ENCODE peak calls at places on chromosome 13, in four cellular contexts. O is CD8-positive, alpha-beta T cell; B is CD4-positive, alpha-beta T cell; F is tibial nerve. Y is an unnamed sample.

GRCh38 chr13:110307697-110308376 is 753 bp downstream of the COL4A2 start:
- DNase-seq in O (no peak), B (no peak), F (no peak), Y (no peak)

GRCh38 chr13:46339035-46339666 is 47.9 kb downstream of the RUBCNL start:
- DNase-seq in O (no peak), B (no peak), F (no peak), Y (no peak)

GRCh38 chr13:41352935-41353801 is 42.1 kb downstream of the NAA16 start:
- DNase-seq in O (peak; percentile 21), B (peak; percentile 40), F (no peak), Y (peak; percentile 48)

GRCh38 chr13:34733720-34734119 is 208.3 kb upstream of the NBEA start:
- DNase-seq in O (no peak), B (no peak), F (no peak), Y (no peak)

GRCh38 chr13:51017516-51017915 is 93.6 kb downstream of the C13orf42 start:
- DNase-seq in O (no peak), B (no peak), F (no peak), Y (no peak)

GRCh38 chr13:38213307-38213706 is 136.3 kb upstream of the UFM1 start:
- DNase-seq in O (no peak), B (no peak), F (no peak), Y (no peak)

GRCh38 chr13:45833663-45834062 is 17.9 kb downstream of the SIAH3 start:
- DNase-seq in O (no peak), B (no peak), F (no peak), Y (no peak)

GRCh38 chr13:100941811-100942361 is 267.3 kb upstream of the TMTC4 start:
- DNase-seq in O (no peak), B (no peak), F (no peak), Y (no peak)

GRCh38 chr13:53848546-53848945 is 819.9 kb downstream of the OLFM4 start:
- DNase-seq in O (no peak), B (no peak), F (no peak), Y (no peak)

GRCh38 chr13:70027551-70027950 is 80.1 kb upstream of the ATXN8OS start:
- DNase-seq in O (no peak), B (no peak), F (no peak), Y (no peak)

GRCh38 chr13:103099894-103100293 is 33.7 kb upstream of the SLC10A2 start:
- DNase-seq in O (no peak), B (no peak), F (no peak), Y (no peak)

GRCh38 chr13:99312493-99312883 is 5.3 kb upstream of the GPR183 start:
- DNase-seq in O (no peak), B (no peak), F (peak; percentile 59), Y (no peak)

GRCh38 chr13:23859904-23860303 is 29.3 kb downstream of the MIPEP start:
- DNase-seq in O (no peak), B (no peak), F (no peak), Y (no peak)

GRCh38 chr13:71625694-71626093 is 241.3 kb downstream of the DACH1 start:
- DNase-seq in O (no peak), B (no peak), F (no peak), Y (no peak)

GRCh38 chr13:19184176-19184575 is 2.6 kb upstream of the TUBA3C start:
- DNase-seq in O (no peak), B (no peak), F (no peak), Y (no peak)

GRCh38 chr13:110628952-110629701 is 13.8 kb downstream of the NAXD start:
- DNase-seq in O (no peak), B (no peak), F (no peak), Y (no peak)

GRCh38 chr13:77916481-77916880 is 2.1 kb downstream of the EDNRB start:
- DNase-seq in O (no peak), B (no peak), F (no peak), Y (no peak)

GRCh38 chr13:36175621-36176020 is 38.7 kb downstream of the SOHLH2 start:
- DNase-seq in O (no peak), B (no peak), F (no peak), Y (no peak)

GRCh38 chr13:59086147-59086546 is 1077.6 kb downstream of the DIAPH3 start:
- DNase-seq in O (no peak), B (no peak), F (no peak), Y (no peak)

GRCh38 chr13:110936519-110936918 is 21.6 kb upstream of the ANKRD10 start:
- DNase-seq in O (no peak), B (no peak), F (no peak), Y (no peak)

GRCh38 chr13:109330941-109331340 is 455.4 kb downstream of the IRS2 start:
- DNase-seq in O (no peak), B (no peak), F (no peak), Y (no peak)

GRCh38 chr13:94318418-94318817 is 161.1 kb downstream of the DCT start:
- DNase-seq in O (no peak), B (no peak), F (no peak), Y (no peak)

GRCh38 chr13:110485604-110486003 is 75.9 kb downstream of the RAB20 start:
- DNase-seq in O (no peak), B (no peak), F (no peak), Y (peak; percentile 77)

GRCh38 chr13:54536112-54536511 is 1507.5 kb downstream of the OLFM4 start:
- DNase-seq in O (no peak), B (no peak), F (no peak), Y (no peak)

GRCh38 chr13:65677906-65678305 is 1552.2 kb downstream of the PCDH9 start:
- DNase-seq in O (no peak), B (no peak), F (no peak), Y (no peak)

GRCh38 chr13:77207943-77208342 is 119.0 kb downstream of the MYCBP2 start:
- DNase-seq in O (no peak), B (no peak), F (no peak), Y (no peak)

GRCh38 chr13:21734961-21735360 is 64.1 kb downstream of the FGF9 start:
- DNase-seq in O (no peak), B (no peak), F (no peak), Y (no peak)

GRCh38 chr13:94033830-94034642 is 445.4 kb downstream of the DCT start:
- DNase-seq in O (no peak), B (no peak), F (no peak), Y (no peak)

GRCh38 chr13:110913322-110913721 is 1.5 kb downstream of the ANKRD10 start:
- DNase-seq in O (no peak), B (no peak), F (no peak), Y (no peak)

GRCh38 chr13:52447815-52448552 is 2.5 kb downstream of the VPS36 start:
- DNase-seq in O (no peak), B (no peak), F (no peak), Y (no peak)

GRCh38 chr13:83691966-83692365 is 190.3 kb downstream of the SLITRK1 start:
- DNase-seq in O (no peak), B (no peak), F (no peak), Y (no peak)

GRCh38 chr13:70841240-70842061 is 733.2 kb upstream of the KLHL1 start:
- DNase-seq in O (no peak), B (no peak), F (no peak), Y (no peak)

GRCh38 chr13:53206455-53206854 is 177.8 kb downstream of the OLFM4 start:
- DNase-seq in O (no peak), B (no peak), F (no peak), Y (no peak)

GRCh38 chr13:40273173-40274000 is 393.1 kb downstream of the FOXO1 start:
- DNase-seq in O (no peak), B (no peak), F (no peak), Y (no peak)

GRCh38 chr13:113740286-113740556 is 18.8 kb upstream of the TMEM255B start:
- DNase-seq in O (no peak), B (no peak), F (no peak), Y (no peak)

GRCh38 chr13:113739527-113740285 is 19.3 kb upstream of the TMEM255B start:
- DNase-seq in O (no peak), B (no peak), F (no peak), Y (no peak)

GRCh38 chr13:113736258-113736731 is 22.7 kb upstream of the TMEM255B start:
- DNase-seq in O (no peak), B (no peak), F (no peak), Y (peak; percentile 12)

GRCh38 chr13:113735750-113736149 is 23.3 kb upstream of the TMEM255B start:
- DNase-seq in O (no peak), B (no peak), F (no peak), Y (no peak)

GRCh38 chr13:113737803-113738202 is 21.2 kb upstream of the TMEM255B start:
- DNase-seq in O (no peak), B (no peak), F (no peak), Y (no peak)
- TF ChIP-seq CTCF in O (no peak), B (no peak), F (no peak), Y (no peak)

DNA sequence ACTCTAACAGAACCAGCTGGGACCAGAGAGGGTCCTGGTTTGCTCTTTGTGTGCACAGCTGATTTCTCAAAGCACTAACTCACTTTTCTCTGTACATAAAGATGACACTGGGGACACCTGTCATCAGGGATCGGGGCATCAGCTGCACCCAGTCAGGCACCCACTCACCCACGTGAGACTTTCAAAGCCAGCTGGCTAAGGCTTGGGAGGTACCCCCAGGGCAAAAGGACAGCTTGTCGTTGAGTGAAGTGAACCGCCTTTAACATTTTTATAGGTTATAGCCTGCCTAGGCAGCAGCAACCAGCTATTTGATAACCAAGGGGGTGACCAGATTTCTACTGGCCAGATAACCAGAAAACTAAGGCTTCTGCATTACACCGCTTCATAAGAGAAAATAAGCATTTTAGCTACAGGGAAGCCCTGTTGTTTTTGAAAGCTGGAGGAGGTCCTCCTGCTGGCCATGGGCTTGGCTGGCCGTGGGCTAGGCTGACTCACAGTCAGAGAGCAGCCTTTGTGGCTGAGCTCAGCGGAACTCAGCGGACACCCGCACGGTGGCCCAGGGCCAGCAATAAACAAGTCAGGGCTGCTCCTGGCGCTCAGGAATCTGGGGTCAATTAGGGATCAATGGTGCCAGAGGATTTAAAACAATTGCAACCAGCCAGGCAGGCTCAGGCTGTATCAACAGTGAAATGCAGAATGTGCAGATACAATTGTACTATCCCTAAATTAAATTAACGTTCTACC is 57.1 kb downstream of the ALOX5AP start:
- DNase-seq in O (no peak), B (no peak), F (peak; percentile 55), Y (no peak)
- TF ChIP-seq CTCF in O (no peak), B (no peak), F (peak; percentile 33), Y (no peak)

DNA sequence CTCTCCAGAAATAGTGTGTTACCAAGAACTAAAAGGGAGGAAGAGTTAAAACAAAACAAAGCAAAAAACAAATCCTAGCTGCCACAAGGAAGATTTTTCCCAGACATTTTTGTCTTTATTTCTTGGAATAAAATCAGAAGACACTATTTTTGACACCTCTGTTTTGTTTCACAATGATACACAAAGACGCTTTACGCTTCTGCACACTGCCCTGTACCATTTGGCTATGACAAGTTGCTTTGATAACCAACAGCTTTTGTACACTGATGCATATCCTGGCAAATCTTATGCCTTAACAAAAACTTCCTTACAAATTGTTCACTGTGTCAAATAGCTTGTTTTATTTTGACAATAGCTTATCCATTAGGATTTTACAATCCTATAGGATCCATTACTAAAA is 103.5 kb upstream of the RAP2A start:
- DNase-seq in O (no peak), B (no peak), F (no peak), Y (no peak)
- TF ChIP-seq CTCF in O (no peak), B (no peak), F (no peak), Y (no peak)

GRCh38 chr13:90416938-90417337 is 930.5 kb upstream of the MIR17HG start:
- DNase-seq in O (no peak), B (no peak), F (no peak), Y (no peak)

GRCh38 chr13:90415902-90416301 is 931.6 kb upstream of the MIR17HG start:
- DNase-seq in O (no peak), B (no peak), F (no peak), Y (no peak)

GRCh38 chr13:90414691-90415596 is 932.5 kb upstream of the MIR17HG start:
- DNase-seq in O (no peak), B (no peak), F (no peak), Y (no peak)

GRCh38 chr13:90416519-90416918 is 931.0 kb upstream of the MIR17HG start:
- DNase-seq in O (no peak), B (no peak), F (no peak), Y (no peak)

GRCh38 chr13:90420683-90421082 is 926.8 kb upstream of the MIR17HG start:
- DNase-seq in O (no peak), B (no peak), F (no peak), Y (no peak)
- TF ChIP-seq CTCF in O (no peak), B (no peak), F (no peak), Y (no peak)